ENCODE peak calls at places on chromosomes 1 and 21, in seven cellular contexts. V is heart right ventricle, H is cardiac fibroblast, D is tibial artery, G is A673, Y is neural crest cell, I is progenitor cell of endocrine pancreas. Q is an unnamed sample.

GRCh38 chr1:1545946-1546737 is 5.7 kb upstream of the TMEM240 start:
- DNase-seq in V (no peak), H (no peak), D (no peak), G (no peak), Y (no peak), I (no peak), Q (no peak)

GRCh38 chr21:30058928-30059327 is 107.7 kb downstream of the CLDN17 start:
- DNase-seq in V (no peak), H (no peak), D (no peak), G (no peak), Y (no peak), I (no peak), Q (no peak)

GRCh38 chr1:191096405-191096804 is 618.7 kb upstream of the BRINP3 start:
- DNase-seq in V (no peak), H (no peak), D (no peak), G (no peak), Y (no peak), I (no peak), Q (no peak)

GRCh38 chr1:205594846-205595245 is 37.0 kb downstream of the ELK4 start:
- DNase-seq in V (no peak), H (no peak), D (peak; percentile 17), G (no peak), Y (no peak), I (no peak), Q (no peak)

GRCh38 chr1:13911697-13912619 is 212.0 kb downstream of the PRDM2 start:
- DNase-seq in V (no peak), H (no peak), D (no peak), G (no peak), Y (no peak), I (no peak), Q (no peak)

GRCh38 chr1:115459161-115459560 is 121.1 kb upstream of the NGF start:
- DNase-seq in V (no peak), H (no peak), D (no peak), G (no peak), Y (no peak), I (no peak), Q (no peak)

GRCh38 chr1:41918450-41919043 is at the start of gene HIVEP3:
- DNase-seq in V (no peak), H (peak; percentile 50), D (no peak), G (peak; percentile 58), Y (no peak), I (no peak), Q (no peak)

GRCh38 chr1:114758251-114758832 is 558 bp upstream of the CSDE1 start:
- DNase-seq in V (no peak), H (peak; percentile 21), D (no peak), G (peak; percentile 72), Y (no peak), I (no peak), Q (no peak)

GRCh38 chr1:216178266-216178665 is 245.0 kb downstream of the USH2A start:
- DNase-seq in V (no peak), H (no peak), D (no peak), G (no peak), Y (no peak), I (no peak), Q (no peak)

GRCh38 chr1:81345110-81345509 is 455.6 kb upstream of the ADGRL2 start:
- DNase-seq in V (peak; percentile 10), H (no peak), D (no peak), G (no peak), Y (no peak), I (no peak), Q (no peak)

GRCh38 chr1:37845049-37845646 is 14.2 kb downstream of the MTF1 start:
- DNase-seq in V (no peak), H (no peak), D (no peak), G (no peak), Y (no peak), I (no peak), Q (no peak)

GRCh38 chr1:91650764-91651163 is 150.1 kb downstream of the CDC7 start:
- DNase-seq in V (peak; percentile 80), H (peak; percentile 99), D (peak; percentile 94), G (no peak), Y (no peak), I (no peak), Q (no peak)

GRCh38 chr1:26281091-26281958 is 1.4 kb downstream of the SH3BGRL3 start:
- DNase-seq in V (no peak), H (peak; percentile 26), D (no peak), G (no peak), Y (no peak), I (no peak), Q (peak; percentile 19)

GRCh38 chr1:152109231-152109997 is 5.8 kb downstream of the TCHH start:
- DNase-seq in V (no peak), H (peak; percentile 25), D (no peak), G (peak; percentile 52), Y (no peak), I (no peak), Q (no peak)

GRCh38 chr1:213418268-213419068 is 367.4 kb downstream of the RPS6KC1 start:
- DNase-seq in V (no peak), H (no peak), D (no peak), G (no peak), Y (no peak), I (no peak), Q (no peak)

GRCh38 chr1:174940776-174941175 is 59.0 kb upstream of the CACYBP start:
- DNase-seq in V (no peak), H (no peak), D (no peak), G (no peak), Y (no peak), I (no peak), Q (no peak)
- TF ChIP-seq CTCF in V (no peak), H (no peak), D (no peak), G (no peak), Y (no peak), I (no peak), Q (no peak)

GRCh38 chr1:201655910-201656669 is 117.2 kb downstream of the NAV1 start:
- DNase-seq in V (no peak), H (no peak), D (no peak), G (no peak), Y (no peak), I (no peak), Q (no peak)

GRCh38 chr1:201656670-201657032 is 117.7 kb downstream of the NAV1 start:
- DNase-seq in V (no peak), H (peak; percentile 48), D (no peak), G (peak; percentile 42), Y (no peak), I (no peak), Q (no peak)

GRCh38 chr1:201653238-201653637 is 114.3 kb downstream of the NAV1 start:
- DNase-seq in V (no peak), H (no peak), D (no peak), G (no peak), Y (no peak), I (no peak), Q (no peak)

GRCh38 chr1:201653883-201654282 is 115.0 kb downstream of the NAV1 start:
- DNase-seq in V (no peak), H (no peak), D (no peak), G (no peak), Y (no peak), I (no peak), Q (no peak)

DNA sequence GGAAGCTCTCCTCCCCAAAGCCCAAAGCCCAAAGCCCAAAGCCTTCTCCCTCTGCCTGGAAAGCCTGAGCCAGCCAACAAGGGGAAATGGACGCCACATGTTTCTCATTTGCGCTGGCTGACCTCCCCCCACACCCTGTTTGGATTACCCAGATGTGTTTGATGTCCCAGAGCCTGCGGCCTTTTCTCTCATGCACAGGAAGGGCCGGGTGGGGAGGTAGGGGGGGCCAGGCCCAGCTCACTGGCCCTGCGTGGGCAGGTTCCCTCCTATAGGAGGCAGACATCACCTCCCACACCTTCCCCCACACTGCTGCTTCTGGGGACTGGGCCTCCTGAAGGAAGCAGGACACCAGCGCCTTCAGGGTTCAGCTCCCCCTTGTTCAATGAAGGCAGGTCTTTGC is 116.3 kb downstream of the NAV1 start:
- DNase-seq in V (peak; percentile 41), H (peak; percentile 54), D (no peak), G (no peak), Y (no peak), I (no peak), Q (no peak)
- TF ChIP-seq CTCF in V (no peak), H (peak; percentile 14), D (no peak), G (no peak), Y (no peak), I (no peak), Q (no peak)

GRCh38 chr1:110430901-110431300 is 20.0 kb upstream of the PROK1 start:
- DNase-seq in V (no peak), H (no peak), D (no peak), G (no peak), Y (no peak), I (no peak), Q (no peak)

GRCh38 chr1:110436635-110437034 is 14.3 kb upstream of the PROK1 start:
- DNase-seq in V (no peak), H (no peak), D (no peak), G (no peak), Y (peak; percentile 6), I (no peak), Q (no peak)

GRCh38 chr1:110433213-110433612 is 17.7 kb upstream of the PROK1 start:
- DNase-seq in V (no peak), H (no peak), D (no peak), G (no peak), Y (no peak), I (no peak), Q (no peak)

GRCh38 chr1:110434946-110435345 is 16.0 kb upstream of the PROK1 start:
- DNase-seq in V (no peak), H (no peak), D (no peak), G (no peak), Y (no peak), I (no peak), Q (no peak)

DNA sequence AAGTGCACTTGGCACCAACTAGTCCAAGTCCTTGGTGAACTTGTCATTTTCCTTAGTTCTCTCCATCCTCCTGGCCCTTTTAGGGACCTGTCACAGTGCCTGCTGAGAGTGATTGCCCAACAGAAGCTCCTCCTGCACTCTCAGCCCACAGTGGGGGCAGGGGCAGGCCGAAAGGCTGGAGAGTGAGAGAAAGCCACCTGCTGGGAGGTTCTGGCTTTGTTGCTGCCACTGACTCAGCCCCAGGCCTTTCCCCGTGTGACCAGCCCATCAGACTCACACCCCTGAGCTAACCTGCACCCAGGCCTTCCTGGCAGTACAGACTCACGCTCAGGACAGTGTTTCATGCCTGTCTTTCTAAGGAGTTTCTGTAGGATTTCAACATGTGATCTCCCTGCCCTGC is 17.1 kb upstream of the PROK1 start:
- DNase-seq in V (peak; percentile 23), H (peak; percentile 33), D (no peak), G (no peak), Y (no peak), I (peak; percentile 15), Q (no peak)
- TF ChIP-seq CTCF in V (no peak), H (no peak), D (no peak), G (no peak), Y (peak; percentile 28), I (peak; percentile 41), Q (no peak)

DNA sequence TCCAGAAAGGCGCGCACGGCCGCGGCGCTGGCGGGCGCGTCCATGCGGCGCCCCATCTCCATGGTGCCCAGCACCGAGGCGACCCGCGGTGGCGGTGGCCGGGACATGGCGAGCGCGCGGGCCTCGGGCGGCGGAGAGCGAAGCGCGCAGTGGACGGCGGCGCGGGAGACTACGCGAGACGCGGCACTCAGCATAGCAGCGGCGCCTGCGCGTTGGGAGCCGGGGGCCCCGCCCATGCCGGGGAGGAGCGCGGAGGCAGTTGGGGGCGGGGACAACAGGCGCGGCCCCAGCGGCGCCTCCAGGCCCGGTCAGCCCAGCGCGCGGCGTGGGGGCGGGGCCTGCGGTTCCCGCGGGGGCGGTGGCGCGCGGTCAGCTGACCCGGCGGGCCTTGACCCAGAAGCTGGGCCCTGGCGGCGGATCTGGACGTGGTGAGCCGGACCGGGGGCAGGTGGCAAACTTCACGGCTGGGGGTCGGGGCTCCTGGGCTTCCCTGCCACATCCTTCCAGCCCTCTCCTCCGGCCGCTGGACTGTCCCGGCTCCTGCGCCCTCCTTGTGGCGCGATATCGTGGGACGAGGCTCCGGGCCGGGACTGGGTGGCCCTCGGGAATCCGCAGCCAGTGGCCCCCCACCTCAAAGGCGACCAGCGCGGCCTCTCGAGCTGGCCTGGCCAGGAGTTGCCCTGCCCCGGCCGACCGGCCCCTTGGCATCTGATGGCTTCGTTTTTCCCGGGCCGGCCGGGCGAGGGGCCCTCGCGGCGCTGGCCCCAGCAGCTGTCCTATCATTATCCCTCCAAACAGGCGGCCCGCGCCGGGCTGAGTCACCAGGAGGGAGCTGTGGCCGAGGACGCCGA is at the start of the genes AKR7A2 and SLC66A1:
- DNase-seq in V (peak; percentile 91), H (peak; percentile 90), D (peak; percentile 97), G (peak; percentile 93), Y (peak; percentile 77), I (peak; percentile 84), Q (peak; percentile 100)
- TF ChIP-seq CTCF in V (no peak), H (no peak), D (peak; percentile 40), G (no peak), Y (no peak), I (no peak), Q (peak; percentile 7)

Q was measured in GM13976.